ENCODE peak calls at places on chromosomes 7 and 10, in four cellular contexts. U, Z, M and K are unnamed samples.
A peak's percentile ranks its signal among the peaks of the same experiment; 100 is the strongest.

GRCh38 chr10:131318791-131319190 is 7.3 kb upstream of the TCERG1L start:
- DNase-seq in Z (no peak), U (no peak), M (no peak), K (no peak)

GRCh38 chr7:65798111-65799075 is 74.5 kb upstream of the VKORC1L1 start:
- DNase-seq in U (no peak), Z (peak; percentile 40), M (no peak), K (no peak)

GRCh38 chr10:71127019-71127534 is 85.3 kb upstream of the UNC5B start:
- DNase-seq in Z (no peak), U (no peak), M (no peak), K (no peak)

GRCh38 chr10:6667679-6668270 is 87.7 kb upstream of the PRKCQ start:
- DNase-seq in M (no peak), Z (peak; percentile 37), U (peak; percentile 9), K (no peak)

GRCh38 chr10:4719040-4719439 is 107.0 kb upstream of the AKR1E2 start:
- DNase-seq in Z (no peak), M (no peak), U (no peak), K (no peak)

GRCh38 chr10:16612148-16612742 is 90.6 kb upstream of the C1QL3 start:
- DNase-seq in U (no peak), Z (peak; percentile 22), M (no peak), K (no peak)

GRCh38 chr7:123748171-123748733 is 551 bp downstream of the WASL start:
- DNase-seq in M (no peak), U (peak; percentile 59), Z (peak; percentile 41), K (peak; percentile 6)

GRCh38 chr10:116836902-116837513 is 12.3 kb upstream of the ENO4 start:
- DNase-seq in Z (no peak), U (no peak), M (no peak), K (no peak)

GRCh38 chr10:113912582-113912981 is 58.1 kb downstream of the NHLRC2 start:
- DNase-seq in Z (no peak), M (no peak), U (no peak), K (no peak)

GRCh38 chr7:39624202-39624807 is 933 bp downstream of the RALA start:
- DNase-seq in U (no peak), M (no peak), Z (peak; percentile 77), K (no peak)

GRCh38 chr10:89337493-89337892 is 9.7 kb downstream of the IFIT3 start:
- DNase-seq in Z (peak; percentile 78), M (no peak), U (no peak), K (no peak)

GRCh38 chr10:103905441-103905840 is 12.5 kb downstream of the STN1 start:
- DNase-seq in U (no peak), M (no peak), Z (no peak), K (no peak)

GRCh38 chr10:75468612-75469011 is 37.2 kb downstream of the LRMDA start:
- DNase-seq in Z (no peak), U (no peak), M (no peak), K (no peak)

GRCh38 chr10:88282876-88283275 is 300.2 kb downstream of the RNLS start:
- DNase-seq in U (no peak), Z (no peak), M (no peak), K (no peak)

GRCh38 chr10:124741922-124742417 is 2.2 kb downstream of the FAM53B start:
- DNase-seq in M (peak; percentile 29), U (peak; percentile 19), Z (peak; percentile 14), K (no peak)

GRCh38 chr10:92638037-92638436 is 45.1 kb downstream of the KIF11 start:
- DNase-seq in Z (no peak), M (no peak), U (no peak), K (no peak)
- H3K4me3 ChIP-seq in Z (no peak overlapping the region), M (no peak overlapping the region), U (no peak overlapping the region), K (no peak overlapping the region)

GRCh38 chr10:29858352-29859267 is 200.8 kb downstream of the JCAD start:
- DNase-seq in Z (peak; percentile 84), U (peak; percentile 60), M (peak; percentile 64), K (peak; percentile 45)
- H3K27ac ChIP-seq in Z (no peak overlapping the region), U (peak overlapping the region; percentile 60), M (peak overlapping the region; percentile 46), K (peak overlapping the region; percentile 84)

DNA sequence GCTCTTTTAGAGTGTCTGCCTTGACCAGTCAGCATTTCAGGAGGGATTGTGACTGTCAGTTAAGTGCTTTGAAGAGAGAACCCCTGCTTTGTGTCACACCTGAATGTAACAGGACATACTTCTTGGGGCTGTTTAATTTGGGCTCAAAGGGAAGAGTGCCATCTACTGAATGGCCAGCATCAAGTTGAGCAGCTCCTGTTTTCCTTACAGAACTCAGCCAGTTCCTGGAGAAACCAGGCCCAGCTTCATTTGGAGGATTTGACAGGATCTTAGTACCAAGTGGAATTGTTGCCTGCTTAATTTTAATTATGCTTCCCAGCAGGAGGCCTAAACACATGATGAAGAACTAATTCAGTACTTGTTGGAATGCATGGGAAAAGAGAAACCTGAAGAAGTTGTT is 8.3 kb downstream of the ADD3 start:
- DNase-seq in Z (no peak), M (no peak), U (no peak), K (no peak)
- TF ChIP-seq CTCF in Z (peak; percentile 57), M (no peak), U (peak; percentile 33), K (no peak)

GRCh38 chr10:62047240-62047897 is 145.9 kb downstream of the ARID5B start:
- DNase-seq in Z (no peak), U (no peak), M (no peak), K (no peak)

GRCh38 chr10:62046522-62047239 is 145.2 kb downstream of the ARID5B start:
- DNase-seq in Z (peak; percentile 77), U (no peak), M (no peak), K (no peak)

GRCh38 chr10:62044569-62044968 is 143.1 kb downstream of the ARID5B start:
- DNase-seq in U (no peak), M (no peak), Z (no peak), K (no peak)

GRCh38 chr10:62047960-62048383 is 146.5 kb downstream of the ARID5B start:
- DNase-seq in U (peak; percentile 44), Z (peak; percentile 68), M (no peak), K (no peak)

GRCh38 chr10:62045765-62046521 is 144.4 kb downstream of the ARID5B start:
- DNase-seq in U (no peak), M (no peak), Z (no peak), K (no peak)
- H3K4me3 ChIP-seq in U (no peak overlapping the region), M (no peak overlapping the region), Z (no peak overlapping the region), K (peak overlapping the region; percentile 54)

GRCh38 chr7:142618655-142619351 is 130.5 kb upstream of the PRSS1 start:
- DNase-seq in Z (no peak), M (no peak), U (no peak), K (no peak)
- H3K27ac ChIP-seq in Z (no peak overlapping the region), M (no peak overlapping the region), U (no peak overlapping the region), K (no peak overlapping the region)

GRCh38 chr7:158353606-158354570 is 233.7 kb downstream of the PTPRN2 start:
- DNase-seq in U (peak; percentile 19), M (no peak), Z (no peak), K (no peak)

GRCh38 chr7:158354861-158355260 is 232.8 kb downstream of the PTPRN2 start:
- DNase-seq in U (no peak), M (no peak), Z (no peak), K (no peak)

GRCh38 chr7:158356454-158356853 is 231.2 kb downstream of the PTPRN2 start:
- DNase-seq in Z (no peak), U (no peak), M (no peak), K (no peak)

GRCh38 chr7:158357106-158357897 is 230.3 kb downstream of the PTPRN2 start:
- DNase-seq in Z (no peak), U (no peak), M (no peak), K (no peak)

GRCh38 chr7:158355456-158356065 is 232.1 kb downstream of the PTPRN2 start:
- DNase-seq in U (no peak), Z (no peak), M (no peak), K (no peak)
- TF ChIP-seq CTCF in U (no peak), Z (peak; percentile 16), M (no peak), K (no peak)

GRCh38 chr7:156607332-156608175 is 33.0 kb upstream of the RNF32 start:
- DNase-seq in M (no peak), Z (no peak), U (no peak), K (no peak)
- H3K4me3 ChIP-seq in M (peak overlapping the region; percentile 43), Z (no peak overlapping the region), U (no peak overlapping the region), K (peak overlapping the region; percentile 62)

DNA sequence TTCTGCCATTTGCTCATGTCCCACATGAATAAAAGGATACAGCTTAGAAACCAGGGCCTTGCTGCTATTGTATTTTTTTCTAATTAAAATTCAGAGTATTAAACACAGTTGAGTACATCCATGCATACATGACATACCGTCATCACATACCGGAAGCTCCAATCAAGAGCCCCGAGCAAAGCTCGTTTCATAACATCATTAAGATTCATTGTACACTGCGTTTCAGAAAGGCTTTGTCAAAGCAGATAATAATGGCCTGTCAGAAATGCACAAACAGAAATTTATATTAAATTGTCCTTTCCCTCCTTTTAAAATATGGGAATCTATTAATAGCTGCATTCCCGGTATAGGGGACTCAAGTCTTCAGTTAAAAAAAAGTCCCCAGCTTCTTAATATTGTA is 103.4 kb downstream of the PRTFDC1 start:
- DNase-seq in M (no peak), U (no peak), Z (no peak), K (no peak)
- H3K27ac ChIP-seq in M (no peak overlapping the region), U (peak overlapping the region; percentile 75), Z (peak overlapping the region; percentile 17), K (no peak overlapping the region)